ENCODE peak calls at places on chromosome 21, in nine cellular contexts. H is breast epithelium, P is small intestine, O is GM23248, Y is tibial nerve, L is psoas muscle, A is ovary, N is right cardiac atrium, M is thoracic aorta. R is an unnamed sample. For H3K4me1, the result is how much of the 10 kb centered on the place peaks cover.

GRCh38 chr21:33236013-33236686 is 6.4 kb downstream of the IFNAR2 start:
- DNase-seq in O (no peak), P (no peak), Y (no peak), H (no peak), M (no peak), L (no peak), A (no peak), N (no peak), R (no peak)

GRCh38 chr21:17438642-17439041 is 74.2 kb upstream of the CXADR start:
- DNase-seq in N (no peak), P (no peak), O (no peak), M (no peak), H (no peak), L (no peak), A (no peak), Y (no peak), R (no peak)

GRCh38 chr21:42636535-42636914 is 16.9 kb upstream of the PDE9A start:
- DNase-seq in N (no peak), M (no peak), Y (no peak), O (peak), H (no peak), A (no peak), L (no peak), P (no peak), R (no peak)

GRCh38 chr21:34801519-34802132 is 132.8 kb downstream of the CLIC6 start:
- DNase-seq in M (no peak), O (no peak), N (no peak), A (no peak), Y (no peak), P (no peak), H (no peak), L (no peak), R (no peak)

GRCh38 chr21:43287111-43287973 is 118.5 kb downstream of the CRYAA start:
- DNase-seq in L (peak), P (no peak), Y (no peak), O (no peak), H (no peak), N (peak), M (no peak), A (no peak), R (no peak)

GRCh38 chr21:26490771-26491170 is 82.3 kb downstream of the CYYR1 start:
- DNase-seq in N (no peak), H (no peak), P (no peak), A (no peak), M (no peak), L (no peak), O (peak), Y (no peak), R (no peak)

GRCh38 chr21:42195378-42196031 is 23.4 kb upstream of the ABCG1 start:
- DNase-seq in Y (no peak), A (no peak), O (peak), M (no peak), H (no peak), P (no peak), L (no peak), N (no peak), R (no peak)

GRCh38 chr21:28333455-28334108 is 659.1 kb downstream of the LTN1 start:
- DNase-seq in N (no peak), Y (no peak), O (peak), H (no peak), P (no peak), M (no peak), A (no peak), L (no peak), R (no peak)

GRCh38 chr21:43282358-43283120 is 113.7 kb downstream of the CRYAA start:
- DNase-seq in N (peak), Y (no peak), L (peak), A (no peak), H (no peak), M (no peak), P (no peak), O (no peak), R (peak)

GRCh38 chr21:33266784-33267135 is 593 bp downstream of the IL10RB start:
- DNase-seq in M (no peak), P (peak), O (peak), L (no peak), Y (no peak), H (no peak), A (no peak), N (no peak), R (no peak)

GRCh38 chr21:14785679-14786078 is 239.6 kb upstream of the SAMSN1 start:
- DNase-seq in P (no peak), O (no peak), L (no peak), A (no peak), N (no peak), M (no peak), H (no peak), Y (no peak), R (no peak)

GRCh38 chr21:35120631-35121180 is 71.6 kb upstream of the RUNX1 start:
- DNase-seq in L (no peak), M (no peak), H (no peak), Y (no peak), O (no peak), A (no peak), P (no peak), N (no peak), R (no peak)

GRCh38 chr21:15054089-15054488 is 10.7 kb downstream of the NRIP1 start:
- DNase-seq in A (no peak), L (no peak), M (no peak), N (no peak), O (no peak), P (no peak), Y (no peak), H (no peak), R (no peak)

DNA sequence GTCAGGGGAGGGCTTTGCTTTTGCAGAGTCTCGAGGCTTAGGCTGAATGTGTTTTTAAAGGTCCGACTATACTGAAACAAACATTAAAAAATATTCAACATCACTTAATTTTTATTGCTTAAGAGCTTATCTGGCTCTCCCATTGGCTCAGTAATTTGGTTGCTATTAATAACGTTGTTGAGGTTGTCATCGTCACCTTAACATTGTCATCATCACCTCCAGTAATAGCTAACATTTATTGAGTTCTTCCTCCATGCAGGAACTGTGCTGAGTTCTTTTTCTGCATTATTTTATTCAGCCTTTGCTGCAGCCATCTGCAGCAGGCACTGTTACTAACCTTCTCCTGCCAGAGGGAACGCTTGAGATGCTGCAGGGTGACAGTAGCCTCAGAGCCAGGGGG is 40.1 kb downstream of the ADARB1 start:
- DNase-seq in P (no peak), O (no peak), L (no peak), N (no peak), M (no peak), Y (no peak), H (no peak), A (no peak), R (no peak)
- H3K4me1 ChIP-seq in P (under half), O (under half), L (under half), N (under half), M (half or more), Y (under half), H (under half), A (under half), R (under half)

DNA sequence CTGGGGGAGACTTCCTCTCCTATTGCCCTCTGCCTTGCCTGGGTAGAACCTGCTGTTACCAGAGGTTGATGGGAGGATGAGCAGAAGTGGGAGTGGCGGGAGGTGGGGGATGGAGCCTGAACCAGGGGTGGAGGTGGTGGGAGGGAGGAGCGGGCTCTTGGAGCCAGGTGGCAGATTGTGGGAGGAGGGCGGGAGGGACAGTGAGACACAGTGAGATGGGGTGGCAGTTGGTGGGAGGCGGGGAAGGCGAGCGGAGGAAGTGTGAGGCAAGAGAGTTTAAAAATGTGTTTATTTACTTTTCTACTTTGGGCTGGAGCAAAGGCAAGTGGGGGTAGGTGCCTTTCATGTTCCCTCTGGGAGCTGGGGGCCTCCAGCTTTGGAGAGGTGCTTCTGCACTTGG is 87.2 kb downstream of the KCNJ6 start:
- DNase-seq in O (no peak), Y (no peak), P (no peak), A (no peak), M (no peak), L (no peak), N (no peak), H (no peak), R (no peak)
- H3K27ac ChIP-seq in O (no peak), Y (no peak), P (no peak), A (no peak), M (no peak), L (no peak), N (no peak), H (no peak), R (no peak)

GRCh38 chr21:36150192-36150711 is 6.4 kb upstream of the DOP1B start:
- DNase-seq in Y (no peak), P (peak), A (no peak), M (no peak), L (peak), O (peak), N (peak), H (no peak), R (no peak)
- H3K4me1 ChIP-seq in Y (under half), P (under half), A (under half), M (under half), L (under half), O (under half), N (under half), H (under half), R (under half)

GRCh38 chr21:21396424-21396823 is 398.2 kb downstream of the NCAM2 start:
- DNase-seq in M (no peak), L (no peak), O (no peak), Y (no peak), N (no peak), H (no peak), A (no peak), P (no peak), R (no peak)
- H3K27ac ChIP-seq in M (no peak), L (no peak), O (no peak), Y (no peak), N (no peak), H (no peak), A (no peak), P (no peak), R (no peak)

R was measured in pancreas.